ENCODE peak calls at places on chromosomes 1 and 21, in six cellular contexts. J is A549, V is osteoblast, P is WTC11, B is lung microvascular endothelial cell, T is NCI-H510A treated with DMSO at 0.1 percent for 48 hours. O is an unnamed sample.

GRCh38 chr1:87826639-87827345 is 498.1 kb downstream of the LMO4 start:
- DNase-seq in V (peak), T (no peak), P (no peak), B (peak), J (no peak), O (no peak)

GRCh38 chr1:105343317-105343716 is 1593.6 kb downstream of the AMY1C start:
- DNase-seq in B (no peak), J (no peak), T (no peak), P (no peak), V (no peak), O (no peak)

GRCh38 chr21:14871861-14872260 is 192.9 kb downstream of the NRIP1 start:
- DNase-seq in J (no peak), B (no peak), T (no peak), V (no peak), P (no peak), O (no peak)

GRCh38 chr1:5915587-5916571 is 76.3 kb downstream of the NPHP4 start:
- DNase-seq in V (peak), B (peak), T (peak), P (no peak), J (peak), O (peak)

GRCh38 chr21:36479415-36480402 is at the start of gene CLDN14:
- DNase-seq in V (no peak), T (no peak), P (no peak), J (no peak), B (peak), O (no peak)

GRCh38 chr1:30743584-30744059 is 14.0 kb downstream of the LAPTM5 start:
- DNase-seq in V (no peak), T (no peak), J (no peak), B (peak), P (no peak), O (no peak)

GRCh38 chr1:209425959-209426358 is 157.6 kb upstream of the CAMK1G start:
- DNase-seq in P (no peak), B (no peak), T (no peak), J (no peak), V (no peak), O (no peak)

GRCh38 chr21:41187537-41188025 is 19.6 kb downstream of the BACE2 start:
- DNase-seq in V (no peak), T (peak), B (no peak), J (no peak), P (no peak), O (no peak)

GRCh38 chr21:35239811-35240219 is 190.7 kb upstream of the RUNX1 start:
- DNase-seq in B (no peak), V (no peak), T (peak), P (no peak), J (no peak), O (peak)

GRCh38 chr1:45843474-45843905 is 40.1 kb downstream of the MAST2 start:
- DNase-seq in T (no peak), V (no peak), B (peak), J (no peak), P (no peak), O (no peak)

GRCh38 chr1:110309768-110310167 is 29.4 kb upstream of the RBM15 start:
- DNase-seq in P (no peak), V (peak), B (no peak), T (no peak), J (no peak), O (no peak)

GRCh38 chr1:7250176-7250575 is 464.9 kb downstream of the CAMTA1 start:
- DNase-seq in T (no peak), P (no peak), V (no peak), B (no peak), J (no peak), O (no peak)

GRCh38 chr1:235329139-235329808 is 904 bp downstream of the GGPS1 start:
- DNase-seq in P (peak), J (no peak), V (peak), T (no peak), B (peak), O (peak)

GRCh38 chr1:109931189-109931672 is 20.6 kb downstream of the CSF1 start:
- DNase-seq in P (peak), B (peak), V (peak), J (peak), T (peak), O (peak)

GRCh38 chr1:160614410-160614809 is 32.4 kb downstream of the SLAMF1 start:
- DNase-seq in J (no peak), B (no peak), V (no peak), P (no peak), T (no peak), O (no peak)

GRCh38 chr21:42527489-42528158 is 14.0 kb downstream of the SLC37A1 start:
- DNase-seq in P (no peak), T (peak), J (no peak), V (no peak), B (peak), O (no peak)

GRCh38 chr21:40466893-40467483 is 380.0 kb downstream of the DSCAM start:
- DNase-seq in J (no peak), V (no peak), T (peak), B (no peak), P (no peak), O (peak)

GRCh38 chr1:153919879-153920852 is 2.6 kb downstream of the GATAD2B start:
- DNase-seq in P (no peak), T (peak), B (peak), J (no peak), V (peak), O (peak)

GRCh38 chr1:2968471-2968881 is 52.8 kb upstream of the ACTRT2 start:
- DNase-seq in J (no peak), P (no peak), B (no peak), T (no peak), V (peak), O (no peak)

GRCh38 chr1:105017587-105017986 is 1267.9 kb downstream of the AMY1C start:
- DNase-seq in T (no peak), B (no peak), J (no peak), P (peak), V (no peak), O (no peak)

GRCh38 chr1:117842408-117843170 is 86.8 kb downstream of the GDAP2 start:
- DNase-seq in B (no peak), J (no peak), P (peak), T (no peak), V (no peak), O (no peak)

GRCh38 chr1:57826535-57826934 is 402.7 kb upstream of the DAB1 start:
- DNase-seq in V (no peak), P (no peak), T (no peak), J (no peak), B (no peak), O (no peak)

GRCh38 chr1:19445417-19446342 is 39.7 kb downstream of the CAPZB start:
- DNase-seq in V (peak), P (peak), T (peak), J (peak), B (peak), O (peak)

GRCh38 chr1:32989160-32989894 is 24.7 kb upstream of the RNF19B start:
- DNase-seq in T (no peak), V (peak), J (no peak), B (peak), P (no peak), O (no peak)

GRCh38 chr1:107963009-107963408 is 2.0 kb downstream of the VAV3 start:
- DNase-seq in J (no peak), B (peak), P (no peak), T (no peak), V (no peak), O (no peak)

GRCh38 chr1:17874665-17875064 is 119.5 kb downstream of the ACTL8 start:
- DNase-seq in P (no peak), B (no peak), V (peak), J (no peak), T (no peak), O (peak)

GRCh38 chr21:45528981-45529784 is 13.1 kb downstream of the SLC19A1 start:
- DNase-seq in P (no peak), V (no peak), J (no peak), B (no peak), T (no peak), O (no peak)

GRCh38 chr1:206709772-206710456 is 25.2 kb downstream of the MAPKAPK2 start:
- DNase-seq in B (no peak), J (no peak), P (no peak), V (no peak), T (peak), O (no peak)

GRCh38 chr1:38994196-38994595 is 3.1 kb downstream of the AKIRIN1 start:
- DNase-seq in J (no peak), P (no peak), T (no peak), V (no peak), B (no peak), O (no peak)

GRCh38 chr1:157095091-157095490 is 4.5 kb downstream of the ETV3L start:
- DNase-seq in T (no peak), P (no peak), J (no peak), B (no peak), V (no peak), O (no peak)

GRCh38 chr1:214548988-214549387 is 2.4 kb downstream of the PTPN14 start:
- DNase-seq in B (peak), P (no peak), J (no peak), V (no peak), T (peak), O (peak)

GRCh38 chr1:41626146-41626545 is 141.7 kb upstream of the EDN2 start:
- DNase-seq in B (no peak), P (no peak), V (peak), T (peak), J (no peak), O (no peak)

GRCh38 chr1:231934797-231935196 is 308.2 kb downstream of the DISC1 start:
- DNase-seq in V (no peak), B (no peak), P (no peak), T (peak), J (no peak), O (peak)

GRCh38 chr1:53073899-53074311 is 11.9 kb downstream of the PODN start:
- DNase-seq in J (no peak), V (peak), B (no peak), T (no peak), P (no peak), O (no peak)

GRCh38 chr1:165858364-165858823 is 31.0 kb downstream of the UCK2 start:
- DNase-seq in B (no peak), P (no peak), J (no peak), T (peak), V (no peak), O (no peak)

GRCh38 chr1:214213136-214213535 is 67.8 kb upstream of the SMYD2 start:
- DNase-seq in B (no peak), V (peak), P (no peak), J (peak), T (no peak), O (no peak)

GRCh38 chr1:91769698-91770232 is 116.2 kb downstream of the TGFBR3 start:
- DNase-seq in V (no peak), T (no peak), J (no peak), B (no peak), P (no peak), O (no peak)

GRCh38 chr1:101276818-101277217 is 40.0 kb downstream of the S1PR1 start:
- DNase-seq in T (no peak), V (no peak), P (no peak), J (no peak), B (no peak), O (no peak)

O was measured in neural progenitor cell.